ENCODE peak calls at places on chromosomes 1 and 21, in four cellular contexts. W is ovary, H is IMR-90, F is transverse colon. R is an unnamed sample.
A peak's percentile ranks its signal among the peaks of the same experiment; 100 is the strongest.

GRCh38 chr1:1274299-1274930 is 761 bp upstream of the UBE2J2 start:
- DNase-seq in W (no peak), H (no peak), F (no peak), R (peak; percentile 55)

GRCh38 chr1:67853704-67854103 is 20.4 kb upstream of the GNG12 start:
- DNase-seq in F (peak; percentile 52), W (peak; percentile 79), H (peak; percentile 86), R (no peak)

GRCh38 chr1:38614861-38615260 is 244.7 kb downstream of the RRAGC start:
- DNase-seq in W (no peak), F (no peak), H (no peak), R (no peak)

GRCh38 chr1:53214541-53214940 is 5.9 kb downstream of the CZIB start:
- DNase-seq in F (no peak), W (no peak), H (no peak), R (no peak)

GRCh38 chr1:223771814-223772770 is 59.8 kb downstream of the CAPN2 start:
- DNase-seq in H (peak; percentile 91), F (no peak), W (peak; percentile 74), R (peak; percentile 67)

GRCh38 chr1:232260861-232261260 is 369.1 kb downstream of the SIPA1L2 start:
- DNase-seq in H (no peak), F (no peak), W (no peak), R (no peak)

GRCh38 chr1:198700396-198700795 is 61.6 kb downstream of the PTPRC start:
- DNase-seq in H (no peak), W (no peak), F (no peak), R (no peak)

GRCh38 chr21:31425158-31425557 is 81.1 kb upstream of the TIAM1 start:
- DNase-seq in F (no peak), H (no peak), W (no peak), R (no peak)

GRCh38 chr1:168512864-168513595 is 30.8 kb downstream of the XCL2 start:
- DNase-seq in F (no peak), H (no peak), W (no peak), R (no peak)

GRCh38 chr1:235399661-235400060 is 32.4 kb downstream of the TBCE start:
- DNase-seq in W (no peak), H (no peak), F (no peak), R (no peak)

GRCh38 chr1:44947060-44947773 is 39.2 kb downstream of the EIF2B3 start:
- DNase-seq in W (peak; percentile 31), F (no peak), H (peak; percentile 69), R (no peak)

GRCh38 chr21:31991356-31992331 is 118.8 kb downstream of the HUNK start:
- DNase-seq in F (no peak), W (no peak), H (no peak), R (no peak)

GRCh38 chr1:197690074-197690473 is 85.2 kb downstream of the DENND1B start:
- DNase-seq in H (no peak), F (no peak), W (no peak), R (no peak)

GRCh38 chr1:62285984-62286481 is 33.2 kb downstream of the KANK4 start:
- DNase-seq in H (no peak), F (no peak), W (no peak), R (no peak)

DNA sequence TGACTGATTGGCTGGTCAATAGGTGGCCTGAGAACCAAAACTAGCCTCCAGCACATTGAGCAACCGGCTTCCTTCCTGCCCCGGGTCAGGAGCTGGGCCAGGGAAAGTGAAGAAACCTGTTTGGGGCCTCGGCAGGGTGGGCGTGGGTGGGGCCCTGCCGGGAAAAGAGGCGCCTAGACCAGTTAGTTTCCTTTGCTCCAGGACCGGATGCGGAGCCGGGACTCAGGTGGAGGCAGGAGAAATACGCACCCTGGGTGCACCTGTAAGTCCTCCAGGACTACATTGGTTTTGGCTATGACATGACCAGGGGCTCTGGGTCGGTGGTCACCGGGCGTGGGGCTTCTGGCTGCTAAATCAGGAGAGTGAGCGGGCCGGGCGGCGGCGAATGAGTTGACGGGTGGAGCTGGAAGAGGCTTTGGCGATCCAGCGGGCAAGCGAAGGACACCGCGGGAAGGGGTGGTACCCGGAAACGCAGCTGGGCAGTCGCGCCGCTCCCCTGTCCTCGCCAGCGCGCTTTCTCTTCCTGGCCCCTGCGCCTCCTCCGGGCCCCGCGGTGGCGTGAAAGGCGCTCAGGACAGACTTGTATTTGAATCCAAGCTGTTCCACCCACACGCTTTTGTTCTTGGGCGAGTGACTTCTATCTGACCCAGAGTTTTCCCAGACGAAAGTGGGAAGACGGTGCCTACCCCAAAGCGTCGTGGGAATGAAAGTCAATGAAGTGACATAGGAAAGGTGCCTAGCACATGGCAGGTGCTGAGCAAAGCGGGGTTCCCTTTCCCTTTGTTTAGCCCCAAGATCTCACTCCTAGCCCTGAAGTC is 30.6 kb upstream of the JUN start:
- DNase-seq in H (peak; percentile 39), F (peak; percentile 86), W (peak; percentile 60), R (peak; percentile 74)
- H3K4me1 ChIP-seq in H (peaks cover 12% of the 10 kb centered on the region), F (peaks cover 5% of the 10 kb centered on the region), W (peaks cover 6% of the 10 kb centered on the region), R (peaks cover 81% of the 10 kb centered on the region)

GRCh38 chr1:59674605-59675004 is 140.1 kb upstream of the HOOK1 start:
- DNase-seq in W (no peak), F (peak; percentile 8), H (peak; percentile 24), R (no peak)

GRCh38 chr1:59671953-59672305 is 142.8 kb upstream of the HOOK1 start:
- DNase-seq in H (no peak), W (no peak), F (no peak), R (no peak)

GRCh38 chr1:59672851-59673574 is 141.7 kb upstream of the HOOK1 start:
- DNase-seq in H (peak; percentile 81), W (no peak), F (no peak), R (peak; percentile 76)

GRCh38 chr1:59671066-59671952 is 143.4 kb upstream of the HOOK1 start:
- DNase-seq in W (no peak), H (no peak), F (no peak), R (no peak)

GRCh38 chr1:59673575-59674467 is 140.9 kb upstream of the HOOK1 start:
- DNase-seq in F (peak; percentile 42), W (peak; percentile 40), H (no peak), R (peak; percentile 99)
- H3K4me1 ChIP-seq in F (no peaks in the 10 kb centered on the region), W (peaks cover 21% of the 10 kb centered on the region), H (peaks cover 4% of the 10 kb centered on the region), R (peaks cover 38% of the 10 kb centered on the region)

DNA sequence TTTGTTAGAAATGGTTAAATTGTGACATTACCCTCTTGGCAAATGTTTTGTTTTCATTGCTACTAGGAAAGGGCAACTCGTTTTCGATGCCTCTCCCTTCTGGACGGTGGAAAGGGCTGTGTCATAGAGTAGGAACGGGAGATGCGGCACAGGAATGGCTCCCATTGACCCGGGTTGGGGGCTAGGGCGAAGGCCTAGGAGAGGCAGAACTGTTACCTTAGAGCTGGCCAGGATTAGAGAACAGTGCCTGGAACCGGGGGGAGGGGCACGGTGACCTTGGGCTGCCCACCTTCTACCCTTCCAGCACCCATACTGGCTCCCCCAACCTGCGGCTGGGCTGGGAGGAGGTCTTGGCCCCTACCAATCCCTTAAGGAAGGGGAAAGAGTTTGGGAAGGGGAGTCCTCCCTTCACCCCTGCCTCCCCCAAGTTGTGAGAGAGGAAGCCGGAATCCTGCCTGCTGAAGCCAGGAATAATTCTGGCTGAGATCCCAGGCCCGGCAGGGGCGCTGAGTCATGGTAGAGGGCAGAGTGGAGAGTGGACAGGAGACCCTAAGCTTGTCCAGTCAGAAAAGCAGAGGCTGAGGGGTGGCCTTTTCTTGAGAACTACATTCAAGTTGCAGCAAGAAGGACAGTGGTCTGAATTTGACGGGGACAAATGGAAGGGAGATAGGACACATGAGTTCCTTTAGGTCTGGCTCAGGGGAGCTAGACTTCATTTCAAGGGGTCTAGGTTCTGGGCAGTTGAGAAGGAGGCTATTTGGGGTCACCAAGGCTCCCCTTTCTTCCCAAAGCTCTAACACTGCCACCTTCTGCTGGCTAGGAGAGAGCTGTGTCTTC is 8.2 kb downstream of the LMNA start:
- DNase-seq in F (peak; percentile 79), W (peak; percentile 91), H (peak; percentile 92), R (no peak)
- H3K4me1 ChIP-seq in F (peaks cover 80% of the 10 kb centered on the region), W (peaks cover 64% of the 10 kb centered on the region), H (peaks cover 60% of the 10 kb centered on the region), R (peaks cover 80% of the 10 kb centered on the region)

GRCh38 chr1:164702216-164702615 is 143.2 kb downstream of the PBX1 start:
- DNase-seq in F (no peak), W (no peak), H (peak; percentile 71), R (no peak)
- H3K4me1 ChIP-seq in F (peaks cover 28% of the 10 kb centered on the region), W (peaks cover 14% of the 10 kb centered on the region), H (peaks cover 16% of the 10 kb centered on the region), R (peaks cover 18% of the 10 kb centered on the region)

R was measured in RWPE2.